ENCODE peak calls at places on chromosomes 11 and 22, in eight cellular contexts. D is thoracic aorta; Y is CD4-positive, alpha-beta T cell; N is uterus; R is foreskin fibroblast; Q is PC-3; O is fibroblast of the aortic adventitia; X is transverse colon. E is an unnamed sample.

GRCh38 chr22:28820885-28821284 is 20.5 kb upstream of the XBP1 start:
- DNase-seq in D (no peak), Y (no peak), N (no peak), R (no peak), Q (no peak), O (no peak), X (no peak), E (no peak)

GRCh38 chr22:50705219-50705691 is 32.6 kb downstream of the SHANK3 start:
- DNase-seq in D (no peak), Y (no peak), N (no peak), R (peak), Q (no peak), O (peak), X (no peak), E (no peak)

GRCh38 chr11:48093795-48094642 is 113.7 kb downstream of the PTPRJ start:
- DNase-seq in D (no peak), Y (no peak), N (no peak), R (peak), Q (peak), O (no peak), X (no peak), E (no peak)

GRCh38 chr11:124724854-124725718 is 14.7 kb upstream of the NRGN start:
- DNase-seq in D (no peak), Y (no peak), N (no peak), R (no peak), Q (no peak), O (no peak), X (peak), E (no peak)

GRCh38 chr11:19234428-19234827 is 6.3 kb downstream of the E2F8 start:
- DNase-seq in D (no peak), Y (no peak), N (no peak), R (no peak), Q (no peak), O (no peak), X (no peak), E (no peak)

GRCh38 chr11:65606876-65607613 is 7.0 kb downstream of the MAP3K11 start:
- DNase-seq in D (peak), Y (no peak), N (peak), R (peak), Q (no peak), O (peak), X (peak), E (peak)

GRCh38 chr11:72225411-72225951 is 914 bp downstream of the INPPL1 start:
- DNase-seq in D (no peak), Y (no peak), N (no peak), R (peak), Q (peak), O (no peak), X (no peak), E (no peak)

GRCh38 chr11:16745950-16746349 is 7.5 kb downstream of the C11orf58 start:
- DNase-seq in D (no peak), Y (no peak), N (no peak), R (no peak), Q (no peak), O (no peak), X (no peak), E (no peak)

DNA sequence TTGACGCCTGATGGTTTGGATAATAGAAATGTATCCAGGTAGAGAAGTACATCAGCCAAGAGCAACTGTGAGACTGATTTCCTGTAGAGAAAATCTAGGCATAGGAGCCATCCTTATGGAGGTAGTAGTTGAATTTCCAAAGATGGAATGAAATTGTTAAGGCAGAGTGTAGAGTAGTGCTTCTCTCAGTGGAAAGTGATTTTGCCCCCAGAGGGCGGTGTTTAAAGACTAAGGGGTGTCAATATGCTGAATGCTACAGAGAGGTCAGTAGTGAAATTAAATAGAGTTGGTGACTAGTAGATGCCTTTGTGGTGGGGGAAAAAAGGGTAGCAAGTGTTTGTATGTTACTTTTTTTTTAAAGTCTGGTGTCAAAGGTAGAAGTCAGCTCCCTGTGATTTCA is 54.5 kb downstream of the TRIM44 start:
- DNase-seq in D (no peak), Y (no peak), N (no peak), R (no peak), Q (peak), O (no peak), X (no peak), E (no peak)
- TF ChIP-seq CTCF in D (no peak), Y (no peak), N (no peak), R (no peak), Q (peak), O (no peak), X (no peak), E (peak)

DNA sequence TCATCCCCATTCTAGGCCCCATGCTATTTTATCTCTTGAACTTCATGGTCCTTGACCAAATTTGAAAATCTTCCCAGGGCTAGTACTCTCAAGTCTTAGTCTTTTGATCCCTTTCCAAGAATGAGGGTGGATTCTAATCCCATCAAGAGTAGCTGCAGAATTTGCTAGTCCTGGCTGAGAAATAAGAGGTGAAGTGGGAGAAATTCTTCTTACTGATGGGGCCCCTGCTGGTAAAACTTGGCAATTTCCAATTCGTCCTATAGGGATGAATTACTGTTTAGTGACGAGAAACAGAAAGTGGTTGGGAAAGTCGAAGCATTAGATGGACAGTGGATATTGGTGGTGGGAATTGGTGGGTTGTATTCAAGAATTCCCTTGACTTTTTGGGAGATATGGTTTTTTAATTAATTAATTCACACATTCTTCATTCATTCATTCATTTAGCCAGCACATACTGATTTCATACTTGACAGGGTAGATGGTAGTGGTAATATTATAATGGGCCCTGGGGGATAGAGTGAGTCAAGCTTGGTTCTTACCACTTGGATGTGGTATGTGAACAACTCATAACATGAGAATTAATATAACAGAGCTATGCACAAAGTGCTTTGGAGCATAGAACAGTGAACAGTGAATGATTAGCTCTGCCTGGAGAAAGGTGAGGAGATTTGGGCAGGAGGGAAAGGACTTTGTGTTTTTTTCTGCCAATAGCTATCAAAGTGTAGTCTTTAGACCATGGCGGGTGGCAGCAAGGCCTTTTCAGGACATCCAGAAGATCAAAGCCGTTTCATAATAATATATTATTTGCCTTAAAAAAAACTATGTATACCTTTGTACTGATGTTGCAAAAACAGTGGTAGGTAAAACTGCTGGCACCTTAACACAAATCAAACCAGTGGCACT is 103.8 kb downstream of the STIM1 start:
- DNase-seq in D (no peak), Y (no peak), N (no peak), R (peak), Q (peak), O (peak), X (no peak), E (peak)
- TF ChIP-seq CTCF in D (no peak), Y (peak), N (no peak), R (peak), Q (peak), O (peak), X (peak), E (peak)

GRCh38 chr11:132686827-132687370 is 845.4 kb downstream of the OPCML start:
- DNase-seq in D (no peak), Y (no peak), N (no peak), R (no peak), Q (no peak), O (no peak), X (no peak), E (no peak)

GRCh38 chr11:132681971-132682370 is 850.3 kb downstream of the OPCML start:
- DNase-seq in D (no peak), Y (no peak), N (no peak), R (no peak), Q (no peak), O (no peak), X (no peak), E (no peak)

GRCh38 chr11:132683602-132684001 is 848.7 kb downstream of the OPCML start:
- DNase-seq in D (no peak), Y (no peak), N (no peak), R (peak), Q (no peak), O (no peak), X (no peak), E (no peak)

GRCh38 chr11:132685174-132685611 is 847.1 kb downstream of the OPCML start:
- DNase-seq in D (no peak), Y (no peak), N (no peak), R (peak), Q (no peak), O (no peak), X (no peak), E (peak)
- TF ChIP-seq CTCF in D (no peak), Y (no peak), N (no peak), R (no peak), Q (no peak), O (no peak), X (no peak), E (no peak)

GRCh38 chr11:103537904-103538502 is 428.8 kb downstream of the DYNC2H1 start:
- DNase-seq in D (no peak), Y (no peak), N (no peak), R (peak), Q (peak), O (peak), X (no peak), E (peak)
- TF ChIP-seq CTCF in D (no peak), Y (no peak), N (no peak), R (peak), Q (peak), O (peak), X (no peak), E (peak)

GRCh38 chr11:119371778-119372182 is 9.7 kb downstream of the USP2 start:
- DNase-seq in D (no peak), Y (no peak), N (no peak), R (peak), Q (peak), O (no peak), X (no peak), E (no peak)
- TF ChIP-seq CTCF in D (peak), Y (no peak), N (peak), R (no peak), Q (peak), O (no peak), X (peak), E (peak)

E was measured in HFFc6.